ENCODE peak calls at places on chromosomes 4 and X, in seven cellular contexts. Q is IMR-90, F is left ventricle myocardium inferior, L is Peyer's patch, C is stomach, O is ascending aorta, K is foreskin fibroblast. N is an unnamed sample.

GRCh38 chr4:133058701-133059100 is 90.4 kb upstream of the PCDH10 start:
- DNase-seq in Q (no peak), L (no peak), F (no peak), C (no peak), O (no peak), K (no peak), N (no peak)

GRCh38 chrX:19174401-19175025 is 52.2 kb upstream of the ADGRG2 start:
- DNase-seq in L (no peak), C (no peak), O (no peak), F (no peak), K (peak), Q (peak), N (peak)

GRCh38 chrX:40402771-40403533 is 177.8 kb upstream of the ATP6AP2 start:
- DNase-seq in F (no peak), K (peak), L (no peak), Q (peak), O (no peak), C (no peak), N (peak)

GRCh38 chr4:24651266-24651665 is 66.9 kb upstream of the DHX15 start:
- DNase-seq in K (no peak), C (no peak), F (no peak), L (no peak), Q (no peak), O (no peak), N (no peak)

GRCh38 chr4:7806080-7806630 is 133.5 kb downstream of the AFAP1 start:
- DNase-seq in F (peak), Q (peak), O (no peak), C (peak), K (no peak), L (no peak), N (peak)

GRCh38 chr4:183430317-183430986 is 14.0 kb upstream of the CDKN2AIP start:
- DNase-seq in F (no peak), K (no peak), Q (no peak), L (no peak), C (no peak), O (no peak), N (peak)

GRCh38 chrX:12790878-12791252 is 347 bp upstream of the PRPS2 start:
- DNase-seq in F (no peak), O (no peak), L (peak), K (no peak), Q (no peak), C (no peak), N (no peak)

GRCh38 chrX:69493766-69494165 is 10.4 kb upstream of the NALF2 start:
- DNase-seq in K (no peak), O (no peak), Q (no peak), F (no peak), L (no peak), C (no peak), N (peak)

GRCh38 chr4:185357220-185357619 is 38.5 kb downstream of the LRP2BP start:
- DNase-seq in K (no peak), L (no peak), Q (no peak), F (no peak), C (no peak), O (no peak), N (no peak)

GRCh38 chr4:52588771-52589591 is 70.1 kb downstream of the USP46 start:
- DNase-seq in K (peak), F (no peak), Q (peak), O (no peak), L (no peak), C (no peak), N (peak)

GRCh38 chr4:26879805-26880204 is 19.2 kb downstream of the STIM2 start:
- DNase-seq in F (no peak), L (no peak), C (no peak), K (no peak), O (no peak), Q (no peak), N (no peak)

GRCh38 chr4:122762520-122762919 is 30.0 kb downstream of the BBS12 start:
- DNase-seq in Q (no peak), L (peak), K (no peak), O (no peak), F (no peak), C (no peak), N (no peak)

GRCh38 chrX:101206471-101206870 is 13.1 kb upstream of the DRP2 start:
- DNase-seq in F (no peak), L (no peak), C (no peak), O (no peak), Q (peak), K (no peak), N (peak)

GRCh38 chr4:37892641-37893040 is 1.8 kb downstream of the TBC1D1 start:
- DNase-seq in O (no peak), L (peak), K (no peak), Q (no peak), C (no peak), F (no peak), N (no peak)

GRCh38 chrX:110136136-110136535 is 133.2 kb downstream of the TMEM164 start:
- DNase-seq in L (no peak), F (no peak), C (no peak), Q (no peak), K (no peak), O (no peak), N (no peak)

GRCh38 chr4:98203406-98204235 is 57.6 kb upstream of the RAP1GDS1 start:
- DNase-seq in O (no peak), C (no peak), K (no peak), Q (no peak), F (no peak), L (peak), N (no peak)

GRCh38 chrX:150489359-150490015 is 78.9 kb upstream of the MTM1 start:
- DNase-seq in Q (no peak), O (no peak), C (no peak), L (no peak), K (no peak), F (no peak), N (peak)

GRCh38 chrX:55196688-55197087 is 23.5 kb upstream of the PAGE5 start:
- DNase-seq in O (no peak), K (no peak), L (no peak), F (no peak), Q (no peak), C (no peak), N (no peak)

GRCh38 chrX:37958493-37959211 is 47.7 kb upstream of the SYTL5 start:
- DNase-seq in C (no peak), K (no peak), L (no peak), Q (peak), O (no peak), F (no peak), N (peak)

GRCh38 chrX:15497865-15498264 is 2.7 kb upstream of the BMX start:
- DNase-seq in Q (peak), O (no peak), L (peak), C (peak), K (no peak), F (peak), N (peak)

GRCh38 chr4:111959202-111959601 is 186.1 kb upstream of the FAM241A start:
- DNase-seq in Q (peak), C (no peak), K (peak), L (no peak), F (no peak), O (no peak), N (peak)

GRCh38 chr4:5215321-5215720 is 164.0 kb downstream of the STK32B start:
- DNase-seq in F (no peak), C (no peak), L (no peak), K (no peak), O (no peak), Q (no peak), N (no peak)

GRCh38 chrX:101659601-101660063 is at the start of gene ARMCX2:
- DNase-seq in O (no peak), C (peak), F (peak), Q (peak), L (peak), K (peak), N (peak)

GRCh38 chr4:105624530-105624929 is 72.1 kb downstream of the ARHGEF38 start:
- DNase-seq in Q (peak), K (peak), O (no peak), F (peak), L (no peak), C (peak), N (peak)

GRCh38 chr4:41069838-41070237 is 144.5 kb downstream of the APBB2 start:
- DNase-seq in K (no peak), C (no peak), L (no peak), Q (no peak), O (no peak), F (no peak), N (no peak)

GRCh38 chrX:3175659-3176438 is 134.6 kb downstream of the ARSF start:
- DNase-seq in F (no peak), L (no peak), O (no peak), Q (peak), K (peak), C (no peak), N (peak)

GRCh38 chr4:44978035-44978434 is 251.7 kb upstream of the GNPDA2 start:
- DNase-seq in K (no peak), Q (no peak), L (no peak), O (no peak), F (no peak), C (no peak), N (no peak)

GRCh38 chrX:40647307-40648197 is at the start of gene CXorf38:
- DNase-seq in K (peak), O (peak), L (peak), Q (peak), C (peak), F (peak), N (peak)

GRCh38 chrX:39773923-39774803 is 323.6 kb downstream of the BCOR start:
- DNase-seq in F (no peak), O (no peak), K (no peak), C (no peak), L (no peak), Q (peak), N (peak)

GRCh38 chrX:148929686-148930085 is 429.3 kb downstream of the AFF2 start:
- DNase-seq in F (no peak), K (peak), O (no peak), Q (peak), C (no peak), L (no peak), N (peak)

GRCh38 chr4:157115613-157116340 is 39.8 kb downstream of the GLRB start:
- DNase-seq in K (peak), L (no peak), C (no peak), Q (peak), F (no peak), O (no peak), N (peak)

GRCh38 chr4:2290974-2291704 is 29.2 kb upstream of the MXD4 start:
- DNase-seq in C (peak), Q (no peak), F (no peak), O (no peak), L (peak), K (no peak), N (no peak)

GRCh38 chr4:148341980-148342800 is 100.0 kb downstream of the NR3C2 start:
- DNase-seq in O (no peak), Q (no peak), L (no peak), C (no peak), F (no peak), K (no peak), N (no peak)

GRCh38 chr4:141810038-141810701 is 173.8 kb downstream of the IL15 start:
- DNase-seq in O (no peak), F (no peak), L (no peak), K (no peak), C (no peak), Q (peak), N (no peak)

GRCh38 chr4:159137176-159137575 is 34.3 kb downstream of the RAPGEF2 start:
- DNase-seq in Q (no peak), L (no peak), K (no peak), F (no peak), O (no peak), C (no peak), N (no peak)

GRCh38 chr4:7412586-7412975 is 22.1 kb downstream of the PSAPL1 start:
- DNase-seq in F (peak), Q (no peak), L (no peak), C (peak), O (peak), K (no peak), N (no peak)

GRCh38 chr4:41160010-41160789 is 54.1 kb downstream of the APBB2 start:
- DNase-seq in O (no peak), Q (peak), L (no peak), K (peak), C (no peak), F (no peak), N (peak)

GRCh38 chrX:13906103-13906502 is 89.2 kb upstream of the GPM6B start:
- DNase-seq in Q (no peak), C (no peak), K (no peak), O (no peak), L (no peak), F (no peak), N (peak)

GRCh38 chrX:13911581-13911980 is 94.7 kb upstream of the GPM6B start:
- DNase-seq in O (no peak), Q (peak), C (no peak), L (no peak), K (no peak), F (no peak), N (peak)
- TF ChIP-seq CTCF in O (no peak), Q (no peak), C (no peak), L (no peak), K (no peak), F (no peak), N (no peak)

GRCh38 chrX:111372065-111372464 is 39.9 kb downstream of the DCX start:
- DNase-seq in K (no peak), C (no peak), L (no peak), F (no peak), Q (no peak), O (no peak), N (no peak)
- H3K4me3 ChIP-seq in K (no peak), C (no peak), L (no peak), F (no peak), Q (no peak), O (no peak), N (no peak)

GRCh38 chrX:24173115-24173847 is 23.8 kb downstream of the ZFX start:
- DNase-seq in O (no peak), F (no peak), K (no peak), L (no peak), Q (no peak), C (no peak), N (no peak)

GRCh38 chrX:24175276-24175675 is 25.7 kb downstream of the ZFX start:
- DNase-seq in K (no peak), Q (no peak), F (no peak), O (no peak), L (no peak), C (no peak), N (no peak)

GRCh38 chrX:24184018-24184417 is 34.5 kb downstream of the ZFX start:
- DNase-seq in Q (no peak), L (no peak), K (no peak), C (no peak), F (no peak), O (no peak), N (peak)

DNA sequence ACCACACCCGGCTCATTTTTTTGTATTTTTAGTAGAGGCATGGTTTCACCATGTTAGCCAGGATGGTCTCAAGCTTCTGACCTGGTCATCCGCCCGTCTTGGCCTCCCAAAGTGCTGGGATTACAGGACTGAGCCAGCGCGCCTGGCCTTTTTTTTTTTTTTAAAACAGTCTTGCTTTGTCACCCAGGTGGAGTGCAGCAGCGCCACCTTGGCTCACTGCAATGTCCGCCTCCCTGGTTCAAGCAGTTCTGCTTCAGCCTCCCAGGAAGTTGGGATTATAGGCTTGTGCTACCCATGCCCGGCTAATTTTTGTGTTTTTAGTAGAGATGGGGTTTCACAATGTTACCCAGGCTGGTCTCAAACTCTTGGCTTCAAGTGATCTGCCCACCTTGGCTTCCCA is 28.9 kb downstream of the ZFX start:
- DNase-seq in Q (no peak), K (no peak), C (no peak), L (no peak), O (no peak), F (no peak), N (no peak)
- TF ChIP-seq CTCF in Q (no peak), K (no peak), C (no peak), L (no peak), O (no peak), F (no peak), N (no peak)

GRCh38 chrX:53055244-53055849 is 6.8 kb downstream of the GPR173 start:
- DNase-seq in K (no peak), F (no peak), Q (no peak), L (no peak), C (no peak), O (no peak), N (no peak)

GRCh38 chrX:53049127-53049517 is 533 bp downstream of the GPR173 start:
- DNase-seq in L (no peak), K (no peak), C (no peak), O (no peak), Q (no peak), F (no peak), N (no peak)

GRCh38 chrX:53048169-53049126 is at the start of gene GPR173:
- DNase-seq in L (no peak), C (no peak), K (peak), O (no peak), F (peak), Q (peak), N (peak)

GRCh38 chrX:53047228-53047627 is 1.4 kb upstream of the GPR173 start:
- DNase-seq in K (no peak), F (no peak), L (no peak), O (no peak), Q (peak), C (no peak), N (peak)

DNA sequence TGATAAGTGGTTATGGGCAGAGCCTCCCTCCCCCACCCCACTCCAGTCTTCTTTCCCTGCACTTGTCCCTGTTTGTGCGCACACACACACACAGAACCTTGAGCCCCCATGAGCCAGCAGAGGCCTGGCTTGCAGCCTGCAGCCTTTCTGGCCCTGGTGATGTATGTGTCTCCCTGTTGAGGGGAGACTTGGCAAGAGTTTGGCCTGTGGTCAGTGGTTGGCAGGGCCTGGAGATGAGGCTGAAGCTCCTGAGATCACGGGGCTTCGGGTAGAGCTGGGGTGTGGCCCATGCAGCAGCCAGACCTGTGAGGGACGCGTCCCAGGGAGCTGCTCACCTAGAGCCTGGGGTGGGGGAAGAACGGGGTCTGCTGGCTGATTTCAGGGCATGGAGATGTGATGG is 2.3 kb downstream of the GPR173 start:
- DNase-seq in Q (no peak), C (no peak), F (no peak), K (no peak), L (no peak), O (no peak), N (no peak)
- H3K4me3 ChIP-seq in Q (no peak), C (no peak), F (no peak), K (peak), L (no peak), O (peak), N (peak)

GRCh38 chr4:140755811-140756291 is 334 bp downstream of the TBC1D9 start:
- DNase-seq in L (peak), O (no peak), K (peak), C (peak), Q (peak), F (peak), N (peak)
- TF ChIP-seq CTCF in L (peak), O (no peak), K (no peak), C (no peak), Q (no peak), F (peak), N (no peak)

GRCh38 chrX:9440116-9440844 is 24.6 kb upstream of the TBL1X start:
- DNase-seq in F (no peak), L (no peak), C (no peak), Q (no peak), K (no peak), O (no peak), N (no peak)
- H3K4me3 ChIP-seq in F (no peak), L (no peak), C (no peak), Q (no peak), K (no peak), O (peak), N (no peak)

GRCh38 chrX:138191998-138192397 is 519.5 kb downstream of the FGF13 start:
- DNase-seq in Q (peak), F (no peak), C (no peak), L (no peak), O (no peak), K (no peak), N (peak)
- TF ChIP-seq CTCF in Q (peak), F (peak), C (no peak), L (no peak), O (no peak), K (no peak), N (no peak)

N was measured in fibroblast of pulmonary artery.